ENCODE peak calls at places on chromosomes 13 and 19, in five cellular contexts. H is BJ, L is mucosa of descending colon, Z is astrocyte of the spinal cord, O is ovary. K is an unnamed sample.

GRCh38 chr19:10262771-10263170 is 8.1 kb upstream of the ICAM1 start:
- DNase-seq in H (no peak), L (no peak), Z (no peak), O (no peak), K (no peak)

GRCh38 chr19:58395220-58395978 is at the start of gene RNF225:
- DNase-seq in H (no peak), L (no peak), Z (no peak), O (peak; percentile 18), K (no peak)

GRCh38 chr19:28871099-28871725 is 341.7 kb downstream of the UQCRFS1 start:
- DNase-seq in H (no peak), L (no peak), Z (no peak), O (no peak), K (no peak)

GRCh38 chr13:75180805-75181455 is 301.0 kb downstream of the TBC1D4 start:
- DNase-seq in H (peak; percentile 12), L (no peak), Z (peak; percentile 37), O (no peak), K (no peak)

GRCh38 chr13:47934371-47934770 is 66.7 kb downstream of the SUCLA2 start:
- DNase-seq in H (no peak), L (no peak), Z (peak; percentile 49), O (no peak), K (no peak)

GRCh38 chr19:6459356-6460098 is at the start of gene SLC25A23:
- DNase-seq in H (peak; percentile 3), L (peak; percentile 84), Z (peak; percentile 81), O (peak; percentile 74), K (no peak)

GRCh38 chr13:33244210-33244906 is 41.2 kb downstream of the STARD13 start:
- DNase-seq in H (no peak), L (no peak), Z (no peak), O (no peak), K (no peak)

GRCh38 chr13:63184693-63185092 is 1769.0 kb upstream of the PCDH20 start:
- DNase-seq in H (peak; percentile 7), L (no peak), Z (peak; percentile 87), O (no peak), K (peak; percentile 61)

GRCh38 chr19:2127758-2128157 is 23.6 kb downstream of the AP3D1 start:
- DNase-seq in H (no peak), L (no peak), Z (no peak), O (no peak), K (no peak)

GRCh38 chr13:95403349-95404140 is 102.3 kb upstream of the ABCC4 start:
- DNase-seq in H (no peak), L (no peak), Z (peak; percentile 2), O (no peak), K (no peak)

GRCh38 chr13:44989941-44990340 is 603 bp downstream of the GPALPP1 start:
- DNase-seq in H (no peak), L (no peak), Z (no peak), O (no peak), K (no peak)

GRCh38 chr13:46595918-46596315 is 42.9 kb downstream of the LRCH1 start:
- DNase-seq in H (no peak), L (no peak), Z (no peak), O (no peak), K (no peak)
- H3K4me3 ChIP-seq in H (no peak overlapping the region), L (no peak overlapping the region), Z (no peak overlapping the region), O (no peak overlapping the region), K (no peak overlapping the region)

DNA sequence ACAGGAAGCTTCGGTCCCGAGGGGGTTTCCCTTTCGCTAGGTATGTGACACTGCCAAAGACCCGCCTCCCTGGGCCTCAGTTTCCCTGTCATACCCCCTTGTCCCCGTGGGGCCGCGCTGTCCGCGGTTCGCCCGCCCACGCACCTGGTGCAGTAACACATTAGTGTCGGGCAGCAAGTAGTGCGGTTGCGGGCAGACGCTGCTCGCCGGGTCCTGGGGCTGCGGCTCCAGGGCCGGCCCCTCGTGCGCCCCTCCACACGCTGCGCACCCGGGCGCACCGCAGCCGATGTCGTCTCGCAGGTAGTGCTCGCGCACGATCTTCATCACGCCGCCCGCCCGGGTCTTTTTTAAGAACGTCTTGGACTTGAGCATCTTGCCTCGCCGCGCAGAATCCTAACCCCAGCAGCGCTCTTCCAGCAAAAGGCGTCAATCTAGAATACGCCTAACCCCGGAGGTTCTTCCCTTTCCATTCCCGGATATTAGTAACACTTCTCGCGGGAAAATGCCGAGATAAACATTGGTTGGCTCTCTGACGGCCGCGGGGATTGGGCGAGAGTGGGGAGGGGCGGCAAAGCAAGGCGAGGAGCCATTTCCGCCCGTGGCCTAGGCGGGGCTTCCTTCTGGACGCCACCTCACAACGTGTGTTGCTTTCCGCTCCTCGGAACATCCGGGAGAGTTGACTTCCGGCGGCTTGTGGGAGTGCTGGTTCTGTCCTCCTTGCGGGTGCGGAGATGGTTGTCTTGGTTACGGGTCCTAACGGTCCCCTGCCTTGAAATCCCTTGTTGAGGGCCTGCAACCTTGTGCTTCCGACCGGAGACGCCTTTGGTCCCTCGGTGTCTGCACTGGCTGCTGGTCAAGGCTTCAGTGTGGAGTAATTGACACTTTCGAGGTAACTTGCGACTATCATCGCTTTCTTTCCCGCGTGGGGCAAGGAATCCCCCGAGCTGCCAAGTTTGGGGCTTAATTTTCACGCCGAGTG is at the start of the genes DIS3 and PIBF1:
- DNase-seq in H (peak; percentile 94), L (peak; percentile 99), Z (peak; percentile 99), O (peak; percentile 95), K (peak; percentile 94)
- TF ChIP-seq CTCF in H (peak; percentile 23), L (no peak), Z (no peak), O (no peak), K (peak; percentile 8)

GRCh38 chr13:40582531-40582930 is 83.9 kb downstream of the FOXO1 start:
- DNase-seq in H (no peak), L (no peak), Z (no peak), O (no peak), K (no peak)

GRCh38 chr13:40580566-40581276 is 85.7 kb downstream of the FOXO1 start:
- DNase-seq in H (no peak), L (no peak), Z (no peak), O (no peak), K (no peak)

GRCh38 chr13:40578055-40578454 is 88.4 kb downstream of the FOXO1 start:
- DNase-seq in H (no peak), L (no peak), Z (no peak), O (no peak), K (no peak)

GRCh38 chr13:40581277-40581579 is 85.2 kb downstream of the FOXO1 start:
- DNase-seq in H (no peak), L (no peak), Z (no peak), O (no peak), K (no peak)

DNA sequence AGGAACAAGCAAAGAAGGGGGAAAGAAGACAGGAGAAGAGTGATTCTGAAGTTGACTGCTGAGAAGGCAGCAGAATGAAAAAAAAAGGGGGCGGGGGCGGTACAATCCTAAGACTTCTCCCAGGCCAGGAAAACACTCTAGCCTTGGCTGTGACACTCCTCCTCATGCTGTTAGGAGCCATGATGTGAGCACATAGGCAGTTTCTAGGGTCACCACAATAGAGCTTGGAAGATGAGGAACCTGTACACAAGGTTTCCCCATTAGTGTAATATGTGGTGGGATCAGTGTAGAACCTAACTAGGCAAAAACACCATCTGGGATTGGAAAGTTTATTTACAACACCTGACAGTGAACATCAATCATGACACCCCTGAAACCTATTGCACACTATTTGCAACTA is 86.9 kb downstream of the FOXO1 start:
- DNase-seq in H (no peak), L (no peak), Z (no peak), O (no peak), K (no peak)
- H3K4me3 ChIP-seq in H (no peak overlapping the region), L (peak overlapping the region; percentile 6), Z (no peak overlapping the region), O (no peak overlapping the region), K (no peak overlapping the region)

GRCh38 chr13:82477436-82477835 is 1404.8 kb downstream of the SLITRK1 start:
- DNase-seq in H (no peak), L (no peak), Z (no peak), O (no peak), K (no peak)

GRCh38 chr13:82480415-82480814 is 1401.9 kb downstream of the SLITRK1 start:
- DNase-seq in H (no peak), L (no peak), Z (no peak), O (no peak), K (no peak)
- TF ChIP-seq CTCF in H (no peak), L (no peak), Z (peak; percentile 22), O (no peak), K (peak; percentile 34)

DNA sequence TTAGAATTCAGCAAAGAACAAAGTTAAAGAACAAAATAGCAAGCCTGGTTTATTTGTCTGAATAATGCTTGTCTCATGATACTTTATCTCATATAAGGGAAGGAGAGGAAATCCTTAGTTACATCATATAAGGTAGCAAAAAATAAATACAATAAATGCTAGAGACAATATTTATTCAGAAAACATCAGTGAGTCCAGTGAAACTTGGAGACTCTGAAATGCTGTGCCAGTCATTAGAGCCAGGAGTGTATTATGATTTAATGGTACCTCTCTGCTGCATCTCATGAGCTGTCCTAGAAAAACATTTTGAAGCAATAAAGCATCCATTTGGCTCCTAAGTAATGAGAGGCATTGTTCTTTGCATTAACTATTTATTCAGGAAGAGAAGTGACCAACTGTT is 104.9 kb downstream of the DGKH start:
- DNase-seq in H (no peak), L (no peak), Z (no peak), O (no peak), K (no peak)
- H3K4me3 ChIP-seq in H (no peak overlapping the region), L (no peak overlapping the region), Z (no peak overlapping the region), O (no peak overlapping the region), K (no peak overlapping the region)

GRCh38 chr13:100842136-100842535 is 167.5 kb upstream of the TMTC4 start:
- DNase-seq in H (no peak), L (no peak), Z (no peak), O (no peak), K (no peak)
- TF ChIP-seq CTCF in H (no peak), L (no peak), Z (no peak), O (no peak), K (no peak)

DNA sequence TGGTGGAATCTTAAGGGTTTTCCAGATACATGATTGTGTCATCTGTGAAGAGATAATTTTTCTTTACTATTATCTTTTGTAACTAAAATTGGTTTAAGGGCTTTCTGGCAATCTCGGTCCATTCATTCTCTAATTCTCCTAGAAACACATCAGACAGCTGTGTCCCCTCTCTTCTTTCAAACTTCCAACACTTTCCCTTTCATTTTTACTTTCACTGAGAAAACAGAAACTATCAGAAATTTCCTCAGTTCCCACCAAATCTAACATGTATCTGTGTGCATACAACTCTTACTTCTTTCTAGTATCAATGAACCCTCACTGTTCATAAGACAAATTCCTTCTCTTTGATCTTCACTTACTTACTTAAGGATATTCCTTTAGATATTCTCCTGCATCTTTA is 40.2 kb downstream of the KCNRG start:
- DNase-seq in H (no peak), L (no peak), Z (no peak), O (no peak), K (no peak)
- H3K4me3 ChIP-seq in H (no peak overlapping the region), L (no peak overlapping the region), Z (no peak overlapping the region), O (no peak overlapping the region), K (no peak overlapping the region)

DNA sequence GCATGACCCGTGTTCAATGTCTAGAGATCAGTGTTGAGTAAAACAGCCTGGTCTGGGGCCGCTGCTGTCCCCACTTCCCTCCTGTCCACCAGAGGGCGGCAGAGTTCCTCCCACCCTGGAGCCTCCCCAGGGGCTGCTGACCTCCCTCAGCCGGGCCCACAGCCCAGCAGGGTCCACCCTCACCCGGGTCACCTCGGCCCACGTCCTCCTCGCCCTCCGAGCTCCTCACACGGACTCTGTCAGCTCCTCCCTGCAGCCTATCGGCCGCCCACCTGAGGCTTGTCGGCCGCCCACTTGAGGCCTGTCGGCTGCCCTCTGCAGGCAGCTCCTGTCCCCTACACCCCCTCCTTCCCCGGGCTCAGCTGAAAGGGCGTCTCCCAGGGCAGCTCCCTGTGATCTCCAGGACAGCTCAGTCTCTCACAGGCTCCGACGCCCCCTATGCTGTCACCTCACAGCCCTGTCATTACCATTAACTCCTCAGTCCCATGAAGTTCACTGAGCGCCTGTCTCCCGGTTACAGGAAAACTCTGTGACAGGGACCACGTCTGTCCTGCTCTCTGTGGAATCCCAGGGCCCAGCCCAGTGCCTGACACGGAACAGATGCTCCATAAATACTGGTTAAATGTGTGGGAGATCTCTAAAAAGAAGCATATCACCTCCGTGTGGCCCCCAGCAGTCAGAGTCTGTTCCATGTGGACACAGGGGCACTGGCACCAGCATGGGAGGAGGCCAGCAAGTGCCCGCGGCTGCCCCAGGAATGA is 1.5 kb upstream of the CEACAM5 start:
- DNase-seq in H (no peak), L (peak; percentile 88), Z (no peak), O (no peak), K (no peak)
- TF ChIP-seq CTCF in H (peak; percentile 57), L (peak; percentile 97), Z (peak; percentile 38), O (no peak), K (peak; percentile 62)

K was measured in kidney epithelial cell.